ENCODE peak calls at places on chromosome 13, in five cellular contexts. N, H, M, V and K are unnamed samples.

GRCh38 chr13:30504081-30504480 is 38.3 kb upstream of the HMGB1 start:
- DNase-seq in N (no peak), V (no peak), H (no peak), M (no peak), K (no peak)

GRCh38 chr13:109199280-109199679 is 569.9 kb downstream of the MYO16 start:
- DNase-seq in V (no peak), M (no peak), N (peak), H (no peak), K (no peak)

GRCh38 chr13:73803997-73804396 is 330.2 kb downstream of the KLF12 start:
- DNase-seq in H (no peak), M (peak), N (no peak), V (no peak), K (no peak)

GRCh38 chr13:112693831-112694497 is 4.1 kb downstream of the ATP11A start:
- DNase-seq in H (no peak), M (peak), V (no peak), N (no peak), K (peak)

GRCh38 chr13:110788778-110789177 is 75.3 kb downstream of the ING1 start:
- DNase-seq in M (no peak), N (no peak), H (no peak), V (no peak), K (no peak)

GRCh38 chr13:101942038-101942437 is 459.8 kb downstream of the FGF14 start:
- DNase-seq in N (peak), M (peak), H (no peak), V (peak), K (no peak)

GRCh38 chr13:97226013-97226412 is 3.9 kb downstream of the MBNL2 start:
- DNase-seq in N (peak), M (no peak), H (no peak), V (no peak), K (no peak)

GRCh38 chr13:114143806-114144605 is 11.6 kb upstream of the RASA3 start:
- DNase-seq in V (no peak), M (no peak), H (no peak), N (peak), K (peak)

GRCh38 chr13:99217461-99218101 is 16.9 kb downstream of the UBAC2 start:
- DNase-seq in H (no peak), N (no peak), V (no peak), M (no peak), K (no peak)

GRCh38 chr13:32403108-32403507 is 24.8 kb downstream of the N4BP2L1 start:
- DNase-seq in M (no peak), N (no peak), H (no peak), V (no peak), K (no peak)

GRCh38 chr13:19618925-19619324 is 14.5 kb upstream of the MPHOSPH8 start:
- DNase-seq in H (no peak), N (no peak), M (peak), V (no peak), K (peak)

GRCh38 chr13:109924376-109924775 is 138.0 kb upstream of the IRS2 start:
- DNase-seq in V (no peak), H (no peak), M (no peak), N (peak), K (no peak)

GRCh38 chr13:60226507-60226906 is 62.8 kb upstream of the DIAPH3 start:
- DNase-seq in M (peak), N (peak), H (no peak), V (peak), K (peak)

GRCh38 chr13:29674532-29674931 is 79.0 kb upstream of the SLC7A1 start:
- DNase-seq in H (no peak), V (no peak), M (peak), N (no peak), K (no peak)

GRCh38 chr13:48194392-48194754 is 38.6 kb upstream of the ITM2B start:
- DNase-seq in V (no peak), N (no peak), M (no peak), H (no peak), K (no peak)

GRCh38 chr13:51832471-51833152 is 12.4 kb downstream of the TMEM272 start:
- DNase-seq in M (peak), H (no peak), V (no peak), N (peak), K (no peak)

GRCh38 chr13:107864543-107865460 is 350.5 kb downstream of the LIG4 start:
- DNase-seq in N (peak), H (no peak), V (no peak), M (peak), K (no peak)

GRCh38 chr13:36919206-36919832 is 719 bp downstream of the SMAD9 start:
- DNase-seq in M (peak), V (peak), N (peak), H (peak), K (no peak)

GRCh38 chr13:99322297-99323103 is 15.3 kb upstream of the GPR183 start:
- DNase-seq in M (peak), N (no peak), V (no peak), H (no peak), K (no peak)

GRCh38 chr13:36154567-36155231 is 23.5 kb upstream of the DCLK1 start:
- DNase-seq in H (peak), N (peak), M (no peak), V (no peak), K (no peak)

GRCh38 chr13:37526710-37527446 is 71.7 kb downstream of the POSTN start:
- DNase-seq in M (no peak), H (no peak), V (no peak), N (peak), K (no peak)

GRCh38 chr13:29855784-29856183 is 5.4 kb upstream of the UBL3 start:
- DNase-seq in M (no peak), N (no peak), H (no peak), V (no peak), K (no peak)